ENCODE peak calls at places on chromosomes 13 and 19, in ten cellular contexts. O is BE2C; J is endodermal cell; U is heart right ventricle; H is pancreas; V is CD8-positive, alpha-beta T cell; T is gastrocnemius medialis; N is mammary epithelial cell; I is IMR-90; G is ascending aorta. Z is an unnamed sample.

GRCh38 chr13:102020611-102021216 is 381.1 kb downstream of the FGF14 start:
- DNase-seq in O (no peak), J (no peak), U (no peak), H (no peak), V (no peak), T (no peak), N (peak; percentile 78), I (no peak), G (no peak), Z (no peak)

GRCh38 chr13:83325454-83325853 is 556.8 kb downstream of the SLITRK1 start:
- DNase-seq in O (no peak), J (no peak), U (no peak), H (no peak), V (no peak), T (no peak), N (peak; percentile 40), I (peak; percentile 86), G (no peak), Z (no peak)

GRCh38 chr13:21541271-21541670 is 62.7 kb downstream of the MICU2 start:
- DNase-seq in O (no peak), J (no peak), U (no peak), H (no peak), V (no peak), T (no peak), N (peak; percentile 4), I (no peak), G (no peak), Z (no peak)

GRCh38 chr13:30107536-30108136 is 199.7 kb downstream of the KATNAL1 start:
- DNase-seq in O (no peak), J (no peak), U (no peak), H (no peak), V (no peak), T (no peak), N (peak; percentile 79), I (peak; percentile 84), G (no peak), Z (no peak)

GRCh38 chr13:82634946-82635345 is 1247.3 kb downstream of the SLITRK1 start:
- DNase-seq in O (no peak), J (no peak), U (no peak), H (no peak), V (no peak), T (no peak), N (peak; percentile 35), I (peak; percentile 16), G (no peak), Z (no peak)

GRCh38 chr13:113663934-113664333 is 3.1 kb upstream of the GRK1 start:
- DNase-seq in O (peak; percentile 12), J (peak; percentile 32), U (no peak), H (peak; percentile 5), V (no peak), T (peak; percentile 5), N (no peak), I (no peak), G (no peak), Z (peak; percentile 16)

GRCh38 chr13:46389985-46390384 is 2.9 kb upstream of the RUBCNL start:
- DNase-seq in O (no peak), J (peak; percentile 49), U (no peak), H (peak; percentile 24), V (no peak), T (no peak), N (peak; percentile 71), I (no peak), G (no peak), Z (no peak)

GRCh38 chr19:55370305-55370988 is at the start of gene IL11:
- DNase-seq in O (no peak), J (peak; percentile 70), U (no peak), H (no peak), V (no peak), T (no peak), N (no peak), I (peak; percentile 78), G (no peak), Z (no peak)

GRCh38 chr19:54137913-54138776 is 583 bp downstream of the CNOT3 start:
- DNase-seq in O (peak; percentile 49), J (peak; percentile 58), U (no peak), H (peak; percentile 70), V (peak; percentile 49), T (no peak), N (no peak), I (no peak), G (no peak), Z (no peak)

GRCh38 chr19:45968626-45969025 is 5.0 kb downstream of the NOVA2 start:
- DNase-seq in O (no peak), J (no peak), U (no peak), H (no peak), V (no peak), T (no peak), N (peak; percentile 41), I (no peak), G (no peak), Z (no peak)

GRCh38 chr19:51163257-51163656 is 21.2 kb downstream of the SIGLEC7 start:
- DNase-seq in O (no peak), J (peak; percentile 39), U (no peak), H (no peak), V (no peak), T (no peak), N (peak; percentile 9), I (no peak), G (no peak), Z (no peak)

GRCh38 chr19:16118489-16119033 is 6.9 kb downstream of the RAB8A start:
- DNase-seq in O (no peak), J (no peak), U (no peak), H (no peak), V (no peak), T (no peak), N (no peak), I (no peak), G (no peak), Z (no peak)

GRCh38 chr19:16115309-16116039 is 3.8 kb downstream of the RAB8A start:
- DNase-seq in O (no peak), J (no peak), U (no peak), H (no peak), V (no peak), T (no peak), N (no peak), I (no peak), G (no peak), Z (no peak)

GRCh38 chr19:16113727-16114126 is 2.0 kb downstream of the RAB8A start:
- DNase-seq in O (no peak), J (no peak), U (no peak), H (no peak), V (no peak), T (no peak), N (no peak), I (no peak), G (no peak), Z (no peak)

GRCh38 chr19:16117594-16118033 is 5.9 kb downstream of the RAB8A start:
- DNase-seq in O (no peak), J (peak; percentile 72), U (no peak), H (no peak), V (no peak), T (no peak), N (no peak), I (no peak), G (no peak), Z (no peak)

DNA sequence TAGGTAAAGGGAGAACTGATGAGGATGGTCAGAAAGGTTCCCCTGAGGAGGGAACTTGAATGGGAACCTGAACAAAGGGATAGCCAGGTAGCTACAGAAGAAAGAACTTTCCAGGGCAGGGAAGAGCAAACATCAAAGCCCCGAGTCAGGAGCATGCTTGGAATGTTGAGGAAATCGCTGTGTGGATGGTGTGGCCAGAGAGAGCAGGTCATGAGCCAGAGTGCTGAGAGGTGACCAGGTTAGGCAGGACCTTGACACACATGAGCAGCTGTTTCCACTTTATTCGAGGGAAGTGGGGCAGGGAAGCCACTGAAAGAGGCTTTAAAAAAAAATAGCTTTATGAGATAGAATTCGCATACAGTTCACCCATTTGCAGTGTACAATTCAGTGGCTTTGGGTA is 4.4 kb downstream of the RAB8A start:
- DNase-seq in O (no peak), J (no peak), U (no peak), H (no peak), V (no peak), T (no peak), N (no peak), I (no peak), G (no peak), Z (peak; percentile 66)
- H3K4me1 ChIP-seq in O (no peaks in the 10 kb centered on the region), J (peaks cover 4% of the 10 kb centered on the region), U (peaks cover 44% of the 10 kb centered on the region), H (peaks cover 5% of the 10 kb centered on the region), V (peaks cover 40% of the 10 kb centered on the region), T (peaks cover 20% of the 10 kb centered on the region), N (peaks cover 10% of the 10 kb centered on the region), I (peaks cover 7% of the 10 kb centered on the region), G (peaks cover 13% of the 10 kb centered on the region), Z (peaks cover 25% of the 10 kb centered on the region)

GRCh38 chr19:28981994-28982393 is 231.0 kb downstream of the UQCRFS1 start:
- DNase-seq in O (no peak), J (no peak), U (no peak), H (no peak), V (no peak), T (no peak), N (no peak), I (no peak), G (no peak), Z (no peak)
- H3K27me3 ChIP-seq in O (no peaks in the 10 kb centered on the region), J (no peaks in the 10 kb centered on the region), U (peaks cover 34% of the 10 kb centered on the region), H (no peaks in the 10 kb centered on the region), V (no peaks in the 10 kb centered on the region), T (no peaks in the 10 kb centered on the region), N (no peaks in the 10 kb centered on the region), I (peaks cover 2% of the 10 kb centered on the region), G (no peaks in the 10 kb centered on the region), Z (no peaks in the 10 kb centered on the region)

DNA sequence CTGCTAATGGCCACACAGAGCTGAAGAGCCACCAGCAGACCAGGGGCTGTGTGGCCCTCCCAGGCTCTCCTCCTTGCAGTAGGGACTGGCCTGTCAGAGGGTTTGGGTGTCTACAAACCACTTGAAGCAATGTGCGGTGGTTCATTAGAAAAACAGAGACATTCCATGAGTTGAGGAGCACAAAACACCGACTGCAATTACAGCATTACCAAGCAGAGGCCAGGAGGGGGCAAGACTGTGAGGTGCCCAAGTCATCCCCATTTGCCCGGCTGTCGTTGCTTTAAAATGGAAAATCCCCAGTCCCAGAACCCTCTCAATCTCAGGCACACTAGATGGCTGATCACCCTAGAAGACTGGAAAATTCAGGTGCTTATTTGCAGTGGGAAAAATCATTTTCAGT is 15.0 kb downstream of the TMTC4 start:
- DNase-seq in O (no peak), J (no peak), U (no peak), H (no peak), V (no peak), T (no peak), N (no peak), I (no peak), G (no peak), Z (no peak)
- H3K4me3 ChIP-seq in O (no peak overlapping the region), J (no peak overlapping the region), U (no peak overlapping the region), H (no peak overlapping the region), V (no peak overlapping the region), T (no peak overlapping the region), N (no peak overlapping the region), I (no peak overlapping the region), G (no peak overlapping the region), Z (no peak overlapping the region)

DNA sequence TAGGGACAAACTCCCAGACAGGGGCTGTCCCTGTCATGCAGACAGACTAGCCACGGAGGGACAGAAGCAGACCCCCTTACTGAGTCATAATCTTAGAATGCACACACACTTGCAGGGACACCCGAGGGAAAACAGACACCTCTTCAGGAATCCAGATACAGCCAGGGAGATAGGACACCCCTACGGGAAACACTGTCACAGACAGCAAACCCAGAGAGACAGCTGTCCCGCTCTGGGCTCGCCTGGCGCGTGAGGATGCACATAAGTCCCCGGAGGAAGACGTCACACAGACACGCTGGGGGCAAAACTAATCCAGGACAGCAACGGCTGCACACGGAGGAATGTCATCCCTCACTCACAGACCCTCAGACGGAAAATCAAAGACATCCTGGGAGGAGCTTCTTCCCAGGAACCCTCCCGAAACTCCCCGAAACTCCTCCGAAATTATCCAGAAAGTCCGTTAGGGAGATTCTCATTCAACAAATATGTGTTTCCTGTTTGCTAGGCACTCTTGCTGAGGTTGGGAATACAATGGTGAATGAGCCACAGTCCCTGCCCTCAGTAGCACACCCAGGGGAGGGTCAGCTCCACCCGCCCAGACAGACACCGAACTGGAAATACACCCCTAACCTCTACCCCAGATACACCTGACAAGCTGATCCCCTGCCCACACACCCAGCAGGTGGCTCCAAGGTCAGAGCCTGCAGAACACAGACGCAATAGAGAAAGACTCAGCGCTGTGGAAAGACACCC is 15.2 kb upstream of the TOMM40 start:
- DNase-seq in O (no peak), J (no peak), U (no peak), H (no peak), V (no peak), T (no peak), N (no peak), I (peak; percentile 21), G (no peak), Z (no peak)
- H3K4me1 ChIP-seq in O (peaks cover 4% of the 10 kb centered on the region), J (no peaks in the 10 kb centered on the region), U (peaks cover 26% of the 10 kb centered on the region), H (no peaks in the 10 kb centered on the region), V (peaks cover 9% of the 10 kb centered on the region), T (peaks cover 6% of the 10 kb centered on the region), N (no peaks in the 10 kb centered on the region), I (no peaks in the 10 kb centered on the region), G (no peaks in the 10 kb centered on the region), Z (peaks cover 17% of the 10 kb centered on the region)

Z was measured in Caco-2.